ENCODE peak calls at places on chromosome 4, in five cellular contexts. H is astrocyte, X is foreskin fibroblast, D is HCT116, W is tibial nerve. O is an unnamed sample.

GRCh38 chr4:79652232-79652631 is 244.2 kb upstream of the GK2 start:
- DNase-seq in D (no peak), W (no peak), X (peak; percentile 4), H (peak; percentile 75), O (peak; percentile 79)

GRCh38 chr4:83851261-83852084 is 315.6 kb downstream of the GPAT3 start:
- DNase-seq in W (no peak), H (peak; percentile 81), D (peak; percentile 58), X (no peak), O (peak; percentile 47)

GRCh38 chr4:56466910-56467283 is 520 bp upstream of the SRP72 start:
- DNase-seq in D (no peak), W (no peak), X (no peak), H (no peak), O (peak; percentile 11)

GRCh38 chr4:174394915-174395314 is 111.2 kb downstream of the CEP44 start:
- DNase-seq in H (peak; percentile 72), W (no peak), D (no peak), X (peak; percentile 28), O (peak; percentile 68)

GRCh38 chr4:45004847-45005565 is 278.6 kb upstream of the GNPDA2 start:
- DNase-seq in D (no peak), X (no peak), W (no peak), H (peak; percentile 5), O (no peak)

GRCh38 chr4:6696611-6697010 is 2.9 kb downstream of the S100P start:
- DNase-seq in W (no peak), X (no peak), H (no peak), D (no peak), O (peak; percentile 18)

GRCh38 chr4:110808371-110808878 is 185.5 kb upstream of the PITX2 start:
- DNase-seq in D (no peak), X (peak; percentile 15), H (peak; percentile 18), W (no peak), O (peak; percentile 48)

GRCh38 chr4:168942985-168943384 is 67.1 kb downstream of the CBR4 start:
- DNase-seq in D (peak; percentile 15), W (no peak), H (no peak), X (no peak), O (no peak)

GRCh38 chr4:149555146-149555545 is 260.5 kb downstream of the IQCM start:
- DNase-seq in W (no peak), D (no peak), X (no peak), H (peak; percentile 67), O (no peak)

GRCh38 chr4:16597829-16598228 is 300.6 kb downstream of the LDB2 start:
- DNase-seq in W (no peak), X (no peak), D (no peak), H (peak; percentile 71), O (peak; percentile 18)

GRCh38 chr4:144712775-144713174 is 66.8 kb downstream of the HHIP start:
- DNase-seq in W (no peak), X (peak; percentile 12), D (no peak), H (peak; percentile 90), O (peak; percentile 68)

GRCh38 chr4:134465417-134465816 is 263.8 kb upstream of the PABPC4L start:
- DNase-seq in X (no peak), H (no peak), W (no peak), D (no peak), O (no peak)

GRCh38 chr4:8029689-8030088 is 90.0 kb upstream of the AFAP1 start:
- DNase-seq in W (no peak), D (no peak), H (no peak), X (no peak), O (no peak)

GRCh38 chr4:139256349-139256748 is 23.7 kb downstream of the MGARP start:
- DNase-seq in X (no peak), H (no peak), D (no peak), W (no peak), O (no peak)

GRCh38 chr4:41857225-41857624 is 78.0 kb upstream of the TMEM33 start:
- DNase-seq in X (no peak), H (no peak), W (no peak), D (no peak), O (no peak)

GRCh38 chr4:26152051-26152450 is 168.8 kb upstream of the RBPJ start:
- DNase-seq in D (no peak), X (no peak), W (no peak), H (no peak), O (no peak)

GRCh38 chr4:1084796-1085403 is 28.5 kb downstream of the RNF212 start:
- DNase-seq in W (no peak), H (no peak), D (no peak), X (no peak), O (no peak)

GRCh38 chr4:145539677-145540076 is 58.0 kb downstream of the SMAD1 start:
- DNase-seq in H (no peak), X (no peak), D (no peak), W (no peak), O (no peak)

GRCh38 chr4:180940680-180941079 is 1302.5 kb upstream of the TENM3 start:
- DNase-seq in W (no peak), H (no peak), D (no peak), X (no peak), O (no peak)

GRCh38 chr4:113759696-113760093 is 1.8 kb downstream of the CAMK2D start:
- DNase-seq in W (no peak), H (no peak), D (no peak), X (no peak), O (no peak)

GRCh38 chr4:113756005-113756410 is 5.5 kb downstream of the CAMK2D start:
- DNase-seq in X (peak; percentile 62), W (no peak), D (no peak), H (peak; percentile 89), O (peak; percentile 80)

GRCh38 chr4:113760094-113760851 is 1.3 kb downstream of the CAMK2D start:
- DNase-seq in D (no peak), X (no peak), H (peak; percentile 52), W (peak; percentile 26), O (peak; percentile 66)

GRCh38 chr4:113757486-113757885 is 4.1 kb downstream of the CAMK2D start:
- DNase-seq in X (no peak), H (no peak), D (no peak), W (no peak), O (no peak)

GRCh38 chr4:113758361-113758760 is 3.2 kb downstream of the CAMK2D start:
- DNase-seq in X (peak; percentile 33), D (no peak), H (peak; percentile 82), W (no peak), O (peak; percentile 68)
- H3K4me3 ChIP-seq in X (peak overlapping the region; percentile 97), D (no peak overlapping the region), H (peak overlapping the region; percentile 86), W (no peak overlapping the region), O (peak overlapping the region; percentile 97)

DNA sequence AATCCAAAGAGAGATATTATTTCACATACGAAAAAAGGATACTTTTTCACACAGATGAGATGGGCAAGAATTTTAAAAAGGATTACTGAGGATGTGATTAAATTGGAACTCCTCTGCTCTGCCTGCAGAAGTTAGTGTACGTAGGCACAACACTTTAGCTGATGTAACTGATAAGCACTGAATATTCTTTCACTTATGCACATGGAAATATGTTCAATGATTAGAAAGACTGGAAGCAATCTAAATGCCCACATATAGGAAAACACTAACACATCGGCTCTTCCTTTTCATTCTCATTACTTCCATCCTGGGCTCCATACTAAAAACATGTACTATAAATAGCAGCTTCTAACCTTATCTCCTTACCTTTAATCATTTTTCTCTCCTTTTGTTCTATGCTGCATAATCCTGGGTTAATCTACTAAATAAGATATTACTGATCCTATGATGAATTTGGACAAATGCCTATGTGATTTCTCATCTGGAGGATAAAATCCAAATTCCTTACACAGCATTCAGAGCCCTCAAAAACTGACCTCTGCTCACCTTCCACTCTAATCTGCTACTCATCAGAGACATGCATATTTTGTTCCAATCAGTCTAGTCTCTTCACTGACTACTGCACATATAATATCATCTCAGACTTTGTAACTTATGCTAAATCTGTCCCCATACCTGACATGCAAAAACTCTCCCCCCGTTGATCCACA is 197.8 kb downstream of the PDGFC start:
- DNase-seq in D (no peak), X (peak; percentile 58), W (no peak), H (peak; percentile 81), O (peak; percentile 58)
- H3K4me3 ChIP-seq in D (no peak overlapping the region), X (peak overlapping the region; percentile 14), W (no peak overlapping the region), H (peak overlapping the region; percentile 43), O (no peak overlapping the region)

GRCh38 chr4:76430519-76431388 is 4.3 kb upstream of the SHROOM3 start:
- DNase-seq in D (peak; percentile 50), W (no peak), X (peak; percentile 27), H (peak; percentile 34), O (peak; percentile 80)
- H3K4me3 ChIP-seq in D (no peak overlapping the region), W (no peak overlapping the region), X (no peak overlapping the region), H (no peak overlapping the region), O (no peak overlapping the region)

GRCh38 chr4:183185018-183185417 is 86.0 kb downstream of the WWC2 start:
- DNase-seq in H (peak; percentile 97), W (no peak), D (no peak), X (no peak), O (no peak)

GRCh38 chr4:183181081-183181480 is 82.0 kb downstream of the WWC2 start:
- DNase-seq in H (no peak), D (no peak), W (no peak), X (no peak), O (no peak)

GRCh38 chr4:183180621-183181020 is 81.6 kb downstream of the WWC2 start:
- DNase-seq in W (no peak), D (no peak), X (no peak), H (no peak), O (no peak)

GRCh38 chr4:183183906-183184535 is 85.0 kb downstream of the WWC2 start:
- DNase-seq in X (no peak), H (no peak), D (no peak), W (no peak), O (no peak)

GRCh38 chr4:183182873-183183725 is 84.0 kb downstream of the WWC2 start:
- DNase-seq in D (peak; percentile 70), W (no peak), H (peak; percentile 93), X (peak; percentile 79), O (peak; percentile 82)
- H3K4me3 ChIP-seq in D (no peak overlapping the region), W (no peak overlapping the region), H (no peak overlapping the region), X (no peak overlapping the region), O (no peak overlapping the region)